ENCODE peak calls at places on chromosomes 6 and 20, in four cellular contexts. K, U, T and P are unnamed samples.

GRCh38 chr20:34824861-34825529 is 456 bp downstream of the NCOA6 start:
- DNase-seq in K (peak; percentile 87), U (no peak), T (peak; percentile 49), P (peak; percentile 79)

GRCh38 chr6:79705456-79705995 is 74.4 kb downstream of the SH3BGRL2 start:
- DNase-seq in K (no peak), U (no peak), T (no peak), P (no peak)

GRCh38 chr20:20079102-20079784 is 26.9 kb downstream of the CFAP61 start:
- DNase-seq in K (no peak), U (no peak), T (no peak), P (no peak)

GRCh38 chr6:43970913-43971775 is 156.1 kb downstream of the MRPL14 start:
- DNase-seq in K (no peak), U (no peak), T (no peak), P (no peak)

GRCh38 chr6:163579880-163580295 is 165.4 kb downstream of the QKI start:
- DNase-seq in K (peak; percentile 36), U (no peak), T (no peak), P (no peak)

GRCh38 chr20:34300809-34301586 is 2.2 kb downstream of the AHCY start:
- DNase-seq in K (peak; percentile 58), U (no peak), T (no peak), P (no peak)

GRCh38 chr20:17935761-17936160 is 32.8 kb downstream of the SNX5 start:
- DNase-seq in K (no peak), U (no peak), T (no peak), P (no peak)

GRCh38 chr6:118825661-118826060 is 68.3 kb upstream of the ASF1A start:
- DNase-seq in K (no peak), U (no peak), T (no peak), P (no peak)

GRCh38 chr6:107663308-107663707 is 160.8 kb downstream of the SCML4 start:
- DNase-seq in K (no peak), U (no peak), T (no peak), P (no peak)